ENCODE peak calls at places on chromosomes 11 and 22, in seven cellular contexts. K is cardiac muscle cell, H is OCI-LY7, G is fibroblast of lung, P is AG04450, O is WERI-Rb-1, L is heart right ventricle. M is an unnamed sample.

GRCh38 chr22:42316988-42317387 is 46.5 kb upstream of the TCF20 start:
- DNase-seq in L (no peak), G (peak; percentile 71), K (peak; percentile 65), H (no peak), O (no peak), P (no peak), M (no peak)

GRCh38 chr11:42824067-42824466 is 487.7 kb upstream of the API5 start:
- DNase-seq in L (no peak), K (no peak), H (no peak), O (no peak), G (no peak), P (no peak), M (no peak)

GRCh38 chr11:84419576-84419975 is 1133.4 kb upstream of the CCDC90B start:
- DNase-seq in L (no peak), O (no peak), H (no peak), G (no peak), K (no peak), P (no peak), M (no peak)

GRCh38 chr11:11389238-11389637 is 36.2 kb upstream of the CSNK2A3 start:
- DNase-seq in L (no peak), G (no peak), H (no peak), K (no peak), P (no peak), O (no peak), M (no peak)

GRCh38 chr11:109150603-109151002 is 271.4 kb upstream of the C11orf87 start:
- DNase-seq in O (peak; percentile 66), L (no peak), G (no peak), K (no peak), P (no peak), H (no peak), M (no peak)

GRCh38 chr11:32435511-32435946 is at the start of gene WT1:
- DNase-seq in H (no peak), P (no peak), K (peak; percentile 91), O (no peak), L (peak; percentile 64), G (no peak), M (peak; percentile 59)

GRCh38 chr11:31882951-31883392 is 71.8 kb upstream of the PAX6 start:
- DNase-seq in O (no peak), P (no peak), G (peak; percentile 39), H (no peak), L (no peak), K (no peak), M (peak; percentile 12)

GRCh38 chr11:69220581-69221051 is 64.9 kb downstream of the SMIM38 start:
- DNase-seq in H (no peak), O (no peak), K (no peak), L (peak; percentile 1), P (no peak), G (peak; percentile 57), M (no peak)

GRCh38 chr11:127471662-127472061 is 471.1 kb upstream of the KIRREL3 start:
- DNase-seq in G (no peak), L (no peak), O (no peak), K (no peak), H (no peak), P (no peak), M (no peak)

GRCh38 chr11:58028687-58029411 is 1.9 kb upstream of the OR6Q1 start:
- DNase-seq in G (peak; percentile 66), K (no peak), L (no peak), H (no peak), O (no peak), P (peak; percentile 83), M (no peak)

GRCh38 chr11:13862845-13863392 is 99.6 kb upstream of the SPON1 start:
- DNase-seq in O (no peak), L (no peak), H (no peak), K (no peak), P (no peak), G (no peak), M (no peak)

GRCh38 chr11:26243426-26243825 is 88.5 kb upstream of the ANO3 start:
- DNase-seq in P (no peak), H (no peak), G (peak; percentile 13), L (no peak), O (no peak), K (no peak), M (no peak)

GRCh38 chr22:45892681-45893461 is 84.1 kb downstream of the WNT7B start:
- DNase-seq in O (no peak), H (no peak), G (no peak), P (no peak), L (no peak), K (no peak), M (peak; percentile 9)

GRCh38 chr11:61706452-61707400 is 26.5 kb downstream of the DAGLA start:
- DNase-seq in P (no peak), L (no peak), O (no peak), K (no peak), G (no peak), H (no peak), M (no peak)

GRCh38 chr11:81874627-81875026 is 859.0 kb downstream of the FAM181B start:
- DNase-seq in P (no peak), O (no peak), K (no peak), L (no peak), H (peak; percentile 46), G (no peak), M (no peak)

GRCh38 chr11:107770546-107770945 is 58.7 kb upstream of the SLN start:
- DNase-seq in O (no peak), P (no peak), G (peak; percentile 70), H (no peak), K (peak; percentile 6), L (no peak), M (no peak)

GRCh38 chr11:10528121-10528520 is 12.9 kb downstream of the RNF141 start:
- DNase-seq in O (no peak), L (no peak), H (no peak), G (no peak), K (no peak), P (no peak), M (no peak)

GRCh38 chr11:113431746-113432145 is 43.5 kb downstream of the DRD2 start:
- DNase-seq in H (no peak), O (no peak), P (no peak), K (no peak), L (no peak), G (no peak), M (no peak)

GRCh38 chr11:116931206-116931953 is 94.0 kb upstream of the APOA1 start:
- DNase-seq in L (peak; percentile 56), H (peak; percentile 55), K (peak; percentile 54), P (no peak), G (peak; percentile 53), O (no peak), M (no peak)

GRCh38 chr22:17176715-17177114 is 17.6 kb upstream of the HDHD5 start:
- DNase-seq in L (no peak), K (no peak), P (no peak), O (no peak), G (no peak), H (no peak), M (no peak)

GRCh38 chr11:43567396-43567975 is 113.1 kb upstream of the HSD17B12 start:
- DNase-seq in G (peak; percentile 29), L (no peak), P (peak; percentile 27), H (peak; percentile 61), K (peak; percentile 72), O (no peak), M (no peak)

GRCh38 chr22:44697423-44698179 is 4.4 kb upstream of the PRR5 start:
- DNase-seq in P (peak; percentile 27), G (peak; percentile 54), H (peak; percentile 73), L (peak; percentile 72), O (peak; percentile 84), K (peak; percentile 78), M (peak; percentile 87)

GRCh38 chr11:36278531-36279245 is 10.5 kb downstream of the COMMD9 start:
- DNase-seq in O (no peak), K (no peak), H (no peak), G (peak; percentile 30), P (no peak), L (no peak), M (no peak)

GRCh38 chr11:118618991-118619375 is 11.6 kb downstream of the PHLDB1 start:
- DNase-seq in P (no peak), G (peak; percentile 94), L (peak; percentile 67), K (peak; percentile 87), O (no peak), H (no peak), M (no peak)

GRCh38 chr22:19398206-19398605 is 33.3 kb downstream of the HIRA start:
- DNase-seq in O (no peak), G (no peak), H (no peak), P (no peak), L (no peak), K (no peak), M (no peak)

GRCh38 chr22:20569059-20570058 is 61.9 kb downstream of the MED15 start:
- DNase-seq in P (peak; percentile 94), O (no peak), G (peak; percentile 99), K (peak; percentile 96), L (peak; percentile 44), H (no peak), M (no peak)

GRCh38 chr11:133243832-133244231 is 288.5 kb downstream of the OPCML start:
- DNase-seq in O (no peak), K (no peak), G (no peak), H (no peak), L (no peak), P (no peak), M (no peak)

GRCh38 chr11:93689166-93689734 is 27.8 kb downstream of the CEP295 start:
- DNase-seq in P (no peak), L (no peak), G (no peak), O (no peak), H (no peak), K (no peak), M (no peak)

GRCh38 chr22:19037282-19038163 is 84.7 kb downstream of the DGCR2 start:
- DNase-seq in G (no peak), L (no peak), H (no peak), O (no peak), K (no peak), P (no peak), M (no peak)

GRCh38 chr11:102528618-102529017 is 1.9 kb downstream of the MMP7 start:
- DNase-seq in P (no peak), L (no peak), G (peak; percentile 15), K (no peak), H (no peak), O (no peak), M (no peak)

GRCh38 chr11:34696876-34697275 is 76.0 kb downstream of the EHF start:
- DNase-seq in L (no peak), K (peak; percentile 5), H (no peak), P (no peak), G (no peak), O (no peak), M (no peak)
- H3K9me3 ChIP-seq in L (no peaks in the 10 kb centered on the region), K (no peaks in the 10 kb centered on the region), H (no peaks in the 10 kb centered on the region), P (no peaks in the 10 kb centered on the region), G (no peaks in the 10 kb centered on the region), O (peaks cover 2% of the 10 kb centered on the region), M (no peaks in the 10 kb centered on the region)

GRCh38 chr22:48567213-48567975 is 1260.3 kb downstream of the BRD1 start:
- DNase-seq in H (no peak), K (no peak), O (peak; percentile 65), L (no peak), P (no peak), G (no peak), M (no peak)
- H3K4me3 ChIP-seq in H (no peak overlapping the region), K (no peak overlapping the region), O (peak overlapping the region; percentile 7), L (no peak overlapping the region), P (no peak overlapping the region), G (no peak overlapping the region), M (no peak overlapping the region)

GRCh38 chr11:106156290-106156937 is 79.0 kb downstream of the AASDHPPT start:
- DNase-seq in K (peak; percentile 93), L (no peak), O (peak; percentile 23), H (peak; percentile 16), G (peak; percentile 79), P (peak; percentile 70), M (no peak)
- TF ChIP-seq CTCF in K (peak; percentile 59), L (peak; percentile 18), O (no peak), H (peak; percentile 79), G (peak; percentile 64), P (peak; percentile 71), M (peak; percentile 60)

GRCh38 chr22:49181431-49181830 is 646.2 kb downstream of the BRD1 start:
- DNase-seq in K (no peak), O (no peak), G (no peak), H (no peak), P (no peak), L (no peak), M (no peak)
- H3K9me3 ChIP-seq in K (no peaks in the 10 kb centered on the region), O (no peaks in the 10 kb centered on the region), G (no peaks in the 10 kb centered on the region), H (no peaks in the 10 kb centered on the region), P (peaks cover 95% of the 10 kb centered on the region), L (no peaks in the 10 kb centered on the region), M (peaks cover 4% of the 10 kb centered on the region)